ENCODE peak calls at places on chromosome 18, in seven cellular contexts. F, J, Y, R, W, T and L are unnamed samples.

GRCh38 chr18:74456017-74456408 is 1.1 kb downstream of the DIPK1C start:
- DNase-seq in R (no peak), F (no peak), Y (no peak), J (no peak), W (no peak), T (no peak), L (no peak)

GRCh38 chr18:39825485-39825884 is 2129.5 kb upstream of the PIK3C3 start:
- DNase-seq in W (no peak), F (no peak), Y (no peak), T (no peak), J (peak), R (no peak), L (no peak)

GRCh38 chr18:24517554-24517953 is 57.1 kb downstream of the HRH4 start:
- DNase-seq in T (no peak), W (no peak), J (no peak), R (no peak), F (no peak), Y (no peak), L (no peak)

GRCh38 chr18:24214913-24215312 is 76.1 kb downstream of the CABYR start:
- DNase-seq in J (no peak), F (no peak), T (no peak), R (peak), W (no peak), Y (no peak), L (no peak)

GRCh38 chr18:23306842-23307241 is 146.2 kb upstream of the RIOK3 start:
- DNase-seq in J (no peak), T (no peak), Y (no peak), W (no peak), R (no peak), F (no peak), L (no peak)

GRCh38 chr18:75478996-75479870 is 51.7 kb upstream of the SMIM21 start:
- DNase-seq in J (peak), R (peak), Y (peak), F (peak), W (peak), T (peak), L (peak)

GRCh38 chr18:5585653-5586052 is 41.9 kb upstream of the EPB41L3 start:
- DNase-seq in R (no peak), W (no peak), T (no peak), F (no peak), J (no peak), Y (no peak), L (no peak)

GRCh38 chr18:63590368-63590767 is 3.2 kb downstream of the SERPINB13 start:
- DNase-seq in T (no peak), Y (no peak), R (no peak), J (peak), W (no peak), F (no peak), L (no peak)

GRCh38 chr18:42915240-42915791 is 200.2 kb downstream of the RIT2 start:
- DNase-seq in F (no peak), Y (peak), R (no peak), J (no peak), W (no peak), T (no peak), L (no peak)
- TF ChIP-seq EZH2phosphoT487 in F (no peak), Y (no peak), R (no peak), J (no peak), W (no peak), T (no peak), L (no peak)

DNA sequence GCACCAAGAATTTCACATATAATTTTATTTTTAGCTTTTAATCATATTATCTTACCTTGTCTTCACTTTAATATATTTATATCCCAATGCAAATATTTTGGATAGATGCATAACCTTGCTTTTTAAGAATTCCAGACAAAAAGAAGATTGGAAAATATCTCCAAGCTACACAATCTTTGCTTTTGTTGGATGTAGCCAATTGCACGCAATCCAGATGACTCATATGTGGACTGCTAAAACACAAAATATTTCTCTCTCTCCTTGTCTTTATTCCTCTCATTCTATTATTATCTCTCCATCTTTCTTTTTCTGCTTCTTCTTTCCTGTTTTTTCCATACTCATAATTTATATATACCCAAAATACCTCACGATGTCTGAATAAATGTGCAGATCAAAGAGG is 92.4 kb upstream of the DSEL start:
- DNase-seq in T (no peak), W (no peak), F (no peak), Y (no peak), R (peak), J (peak), L (no peak)
- TF ChIP-seq EZH2phosphoT487 in T (no peak), W (no peak), F (no peak), Y (no peak), R (no peak), J (no peak), L (no peak)

GRCh38 chr18:56988022-56988421 is 158.9 kb upstream of the BOD1L2 start:
- DNase-seq in J (no peak), F (no peak), W (no peak), T (no peak), Y (no peak), R (no peak), L (no peak)
- TF ChIP-seq EZH2phosphoT487 in J (no peak), F (no peak), W (no peak), T (no peak), Y (no peak), R (no peak), L (no peak)

GRCh38 chr18:77676901-77677300 is 427.3 kb downstream of the GALR1 start:
- DNase-seq in T (no peak), R (no peak), Y (peak), J (no peak), W (no peak), F (no peak), L (peak)
- TF ChIP-seq EZH2phosphoT487 in T (no peak), R (no peak), Y (no peak), J (no peak), W (no peak), F (no peak), L (no peak)

DNA sequence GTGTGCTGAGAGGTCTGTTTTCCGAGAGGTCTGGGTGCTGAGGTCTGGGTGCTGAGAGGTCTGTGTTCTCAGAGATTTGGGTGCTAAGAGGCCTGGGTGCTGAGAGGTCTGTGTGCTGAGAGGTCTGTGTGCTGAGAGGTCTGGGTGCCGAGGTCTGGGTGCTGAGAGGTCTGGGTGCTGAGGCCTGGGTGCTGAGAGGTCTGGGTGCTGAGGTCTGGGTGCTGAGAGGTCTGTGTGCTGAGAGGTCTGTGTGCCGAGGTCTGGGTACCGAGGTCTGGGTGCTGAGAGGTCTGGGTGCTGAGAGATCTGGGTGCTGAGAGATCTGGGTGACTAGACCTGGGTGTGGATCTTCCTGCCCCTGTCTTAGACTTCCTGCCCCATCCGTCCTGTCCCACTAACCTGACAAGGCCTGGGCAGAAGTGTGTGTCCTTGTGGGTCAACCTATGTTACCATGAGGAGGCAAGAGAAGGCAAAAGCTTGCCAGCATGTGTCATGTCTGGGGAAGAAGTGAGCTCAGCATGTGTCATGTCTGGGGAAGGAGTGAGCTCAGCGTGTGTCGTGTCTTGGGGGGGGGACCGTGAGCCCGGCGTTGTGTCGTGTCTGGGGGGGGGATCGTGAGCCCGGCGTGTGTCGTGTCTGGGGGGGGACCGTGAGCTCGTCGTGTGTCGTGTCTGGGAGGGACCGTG is 69.3 kb downstream of the KCNG2 start:
- DNase-seq in Y (no peak), J (peak), T (no peak), R (peak), W (no peak), F (no peak), L (no peak)
- TF ChIP-seq EZH2phosphoT487 in Y (no peak), J (no peak), T (no peak), R (no peak), W (no peak), F (no peak), L (no peak)

GRCh38 chr18:36887055-36887570 is 58.2 kb downstream of the KIAA1328 start:
- DNase-seq in W (no peak), J (no peak), T (no peak), Y (no peak), F (no peak), R (no peak), L (peak)
- TF ChIP-seq EZH2phosphoT487 in W (no peak), J (no peak), T (no peak), Y (no peak), F (no peak), R (no peak), L (no peak)